ENCODE peak calls at places on chromosomes 13 and 19, in eight cellular contexts. K is HCT116, A is A673, O is GM23338, V is K562, R is HepG2, X is astrocyte, P is fibroblast of lung. Z is an unnamed sample.

GRCh38 chr13:52195052-52195837 is 35.8 kb upstream of the NEK3 start:
- DNase-seq in K (no peak), A (peak), O (peak), V (no peak), R (no peak), X (peak), P (peak), Z (no peak)

GRCh38 chr19:47821460-47822020 is at the start of gene CRX:
- DNase-seq in K (no peak), A (no peak), O (no peak), V (no peak), R (no peak), X (no peak), P (no peak), Z (no peak)

GRCh38 chr13:40781717-40782116 is 7.7 kb upstream of the SLC25A15 start:
- DNase-seq in K (no peak), A (no peak), O (no peak), V (no peak), R (no peak), X (no peak), P (no peak), Z (no peak)

GRCh38 chr19:30070198-30070969 is 128.3 kb downstream of the URI1 start:
- DNase-seq in K (no peak), A (no peak), O (no peak), V (no peak), R (no peak), X (no peak), P (no peak), Z (no peak)

GRCh38 chr19:36973021-36973843 is 57.1 kb downstream of the ZNF568 start:
- DNase-seq in K (no peak), A (peak), O (peak), V (peak), R (no peak), X (peak), P (peak), Z (peak)

GRCh38 chr13:49357694-49358093 is 86.2 kb downstream of the CAB39L start:
- DNase-seq in K (no peak), A (no peak), O (no peak), V (no peak), R (no peak), X (peak), P (peak), Z (no peak)

GRCh38 chr13:37342205-37342604 is 236.7 kb upstream of the CSNK1A1L start:
- DNase-seq in K (no peak), A (no peak), O (no peak), V (no peak), R (no peak), X (no peak), P (no peak), Z (no peak)

GRCh38 chr19:14404322-14404721 is 14.8 kb downstream of the DDX39A start:
- DNase-seq in K (no peak), A (no peak), O (no peak), V (no peak), R (no peak), X (no peak), P (no peak), Z (no peak)

GRCh38 chr19:58400638-58400915 is 5.1 kb downstream of the RNF225 start:
- DNase-seq in K (no peak), A (no peak), O (no peak), V (no peak), R (no peak), X (no peak), P (no peak), Z (no peak)

GRCh38 chr19:43594710-43595604 is 977 bp downstream of the IRGQ start:
- DNase-seq in K (peak), A (peak), O (peak), V (peak), R (peak), X (peak), P (peak), Z (no peak)

GRCh38 chr19:13163609-13164364 is 13.6 kb downstream of the IER2 start:
- DNase-seq in K (no peak), A (peak), O (peak), V (peak), R (peak), X (peak), P (peak), Z (no peak)

GRCh38 chr13:23615677-23616076 is 45.5 kb downstream of the TNFRSF19 start:
- DNase-seq in K (no peak), A (peak), O (no peak), V (no peak), R (peak), X (peak), P (peak), Z (no peak)

GRCh38 chr19:57321164-57321563 is 892 bp downstream of the ZNF543 start:
- DNase-seq in K (no peak), A (no peak), O (no peak), V (no peak), R (no peak), X (no peak), P (no peak), Z (no peak)

GRCh38 chr13:29137016-29137415 is 316.9 kb downstream of the MTUS2 start:
- DNase-seq in K (no peak), A (no peak), O (no peak), V (no peak), R (no peak), X (no peak), P (no peak), Z (no peak)

GRCh38 chr19:2478324-2478755 is 2.4 kb downstream of the GADD45B start:
- DNase-seq in K (no peak), A (peak), O (peak), V (no peak), R (no peak), X (peak), P (peak), Z (no peak)

GRCh38 chr13:38607136-38607535 is 79.7 kb upstream of the FREM2 start:
- DNase-seq in K (no peak), A (peak), O (peak), V (no peak), R (no peak), X (no peak), P (peak), Z (no peak)

GRCh38 chr13:111506131-111506530 is 185.7 kb downstream of the TEX29 start:
- DNase-seq in K (no peak), A (no peak), O (no peak), V (no peak), R (no peak), X (no peak), P (no peak), Z (no peak)

GRCh38 chr13:36674337-36675212 is 755 bp downstream of the SERTM1 start:
- DNase-seq in K (no peak), A (peak), O (peak), V (no peak), R (no peak), X (no peak), P (no peak), Z (no peak)

GRCh38 chr19:55398200-55398947 is 9.2 kb downstream of the UBE2S start:
- DNase-seq in K (no peak), A (no peak), O (no peak), V (no peak), R (no peak), X (no peak), P (no peak), Z (no peak)

GRCh38 chr13:27924529-27925141 is 4.8 kb downstream of the PDX1 start:
- DNase-seq in K (no peak), A (no peak), O (peak), V (no peak), R (no peak), X (no peak), P (no peak), Z (no peak)

GRCh38 chr13:27928353-27928804 is 8.6 kb downstream of the PDX1 start:
- DNase-seq in K (no peak), A (no peak), O (peak), V (no peak), R (no peak), X (no peak), P (no peak), Z (no peak)

GRCh38 chr13:27925220-27925991 is 5.6 kb downstream of the PDX1 start:
- DNase-seq in K (no peak), A (no peak), O (no peak), V (no peak), R (no peak), X (no peak), P (no peak), Z (no peak)

GRCh38 chr13:27927444-27928352 is 7.9 kb downstream of the PDX1 start:
- DNase-seq in K (no peak), A (no peak), O (peak), V (no peak), R (no peak), X (no peak), P (no peak), Z (no peak)

DNA sequence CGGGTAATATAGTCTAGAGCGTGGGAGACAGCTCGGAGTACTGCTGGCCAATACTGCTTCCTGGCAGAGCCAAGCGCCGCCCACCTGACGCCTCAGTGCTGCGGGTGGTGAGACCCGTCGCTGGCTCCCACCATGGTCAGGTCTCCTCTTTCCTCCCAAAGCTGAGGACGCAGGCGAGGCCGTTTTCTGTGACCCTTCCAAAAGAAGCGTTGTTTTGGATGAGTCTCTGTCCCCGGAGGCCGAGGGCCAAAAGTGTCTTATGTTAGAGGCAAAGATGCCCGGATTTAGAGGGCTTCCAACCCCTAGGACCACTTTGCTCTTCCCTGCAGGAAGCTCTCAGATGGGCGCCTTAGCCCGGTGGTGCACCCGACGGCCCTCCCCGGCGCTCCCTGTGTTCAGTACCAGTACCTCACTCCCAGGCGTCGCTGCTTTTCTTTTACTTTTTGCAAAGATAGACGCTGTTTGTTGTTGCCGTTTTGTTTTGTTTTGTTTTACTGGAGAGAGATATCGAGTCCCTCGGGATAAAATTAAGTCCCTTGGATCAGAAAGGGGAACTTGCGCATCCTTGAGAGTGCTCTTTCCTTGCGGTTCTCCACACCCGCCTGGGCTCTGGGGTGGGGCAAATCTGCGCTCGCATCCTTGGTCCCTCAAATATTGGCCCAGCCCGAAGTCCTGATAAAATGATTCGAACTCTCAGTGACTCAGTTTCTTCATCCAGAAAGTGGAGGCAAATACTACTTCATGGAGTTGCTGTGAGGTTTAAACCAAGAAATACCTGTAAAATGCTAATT is 7.0 kb downstream of the PDX1 start:
- DNase-seq in K (no peak), A (no peak), O (peak), V (no peak), R (no peak), X (no peak), P (no peak), Z (no peak)
- TF ChIP-seq EZH2 in K (no peak), A (peak), O (peak), V (no peak), R (no peak), X (no peak), P (peak), Z (peak)

GRCh38 chr19:5282926-5283325 is 57.7 kb downstream of the PTPRS start:
- DNase-seq in K (no peak), A (no peak), O (no peak), V (no peak), R (no peak), X (no peak), P (no peak), Z (no peak)

GRCh38 chr19:5285311-5285710 is 55.3 kb downstream of the PTPRS start:
- DNase-seq in K (no peak), A (no peak), O (no peak), V (no peak), R (no peak), X (no peak), P (no peak), Z (no peak)

GRCh38 chr19:5285955-5286354 is 54.7 kb downstream of the PTPRS start:
- DNase-seq in K (no peak), A (no peak), O (no peak), V (no peak), R (no peak), X (no peak), P (no peak), Z (no peak)

GRCh38 chr19:5286465-5287029 is 54.1 kb downstream of the PTPRS start:
- DNase-seq in K (no peak), A (no peak), O (no peak), V (no peak), R (no peak), X (no peak), P (no peak), Z (no peak)

DNA sequence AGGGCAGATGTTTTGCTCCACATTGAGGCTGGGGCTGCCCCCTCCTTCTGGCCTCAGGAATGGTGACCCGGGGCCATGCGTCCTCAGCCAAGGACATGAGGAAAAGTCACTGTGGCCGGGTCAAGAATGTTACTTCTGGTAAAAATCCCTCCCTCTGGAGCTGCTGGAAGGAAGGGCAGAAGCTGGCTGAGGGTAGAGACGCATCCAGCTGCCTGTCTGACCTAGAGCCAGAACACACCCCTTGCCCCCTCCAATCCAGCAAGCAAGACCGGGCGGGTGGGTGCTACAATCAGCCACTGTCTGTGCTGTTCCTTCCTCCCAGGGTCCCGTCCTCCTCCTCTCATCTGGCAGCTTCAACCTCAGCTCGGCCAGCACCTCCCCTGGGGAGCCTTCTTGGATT is 59.0 kb downstream of the PTPRS start:
- DNase-seq in K (no peak), A (no peak), O (no peak), V (no peak), R (no peak), X (no peak), P (no peak), Z (no peak)
- H3K27ac ChIP-seq in K (no peak), A (no peak), O (no peak), V (no peak), R (no peak), X (no peak), P (no peak), Z (no peak)

GRCh38 chr13:114161028-114161556 is 18.0 kb upstream of the CFAP97D2 start:
- DNase-seq in K (no peak), A (no peak), O (no peak), V (no peak), R (no peak), X (peak), P (peak), Z (no peak)

GRCh38 chr13:114164027-114164426 is 15.0 kb upstream of the CFAP97D2 start:
- DNase-seq in K (no peak), A (no peak), O (no peak), V (no peak), R (no peak), X (no peak), P (no peak), Z (no peak)

GRCh38 chr13:114164681-114165429 is 14.2 kb upstream of the CFAP97D2 start:
- DNase-seq in K (no peak), A (no peak), O (no peak), V (no peak), R (no peak), X (no peak), P (no peak), Z (no peak)

GRCh38 chr13:114162533-114162922 is 16.5 kb upstream of the CFAP97D2 start:
- DNase-seq in K (no peak), A (no peak), O (no peak), V (no peak), R (no peak), X (no peak), P (no peak), Z (no peak)

GRCh38 chr13:114161644-114162532 is 17.2 kb upstream of the CFAP97D2 start:
- DNase-seq in K (no peak), A (peak), O (no peak), V (no peak), R (peak), X (peak), P (peak), Z (no peak)
- H3K4me3 ChIP-seq in K (no peak), A (no peak), O (no peak), V (no peak), R (no peak), X (no peak), P (no peak), Z (no peak)

GRCh38 chr13:107866007-107866665 is 349.2 kb downstream of the LIG4 start:
- DNase-seq in K (no peak), A (peak), O (peak), V (peak), R (no peak), X (peak), P (peak), Z (no peak)
- TF ChIP-seq EZH2 in K (no peak), A (no peak), O (no peak), V (no peak), R (no peak), X (no peak), P (no peak), Z (no peak)

Z was measured in keratinocyte.